ENCODE peak calls at places on chromosome 11, in ten cellular contexts. One of them, this sample, is unnamed. For H3K4me1, the result is how much of the 10 kb centered on the place peaks cover.

GRCh38 chr11:65355776-65356393 is 1.3 kb downstream of the TIGD3 start:
- DNase-seq in lower lobe of right lung: peak
- DNase-seq in GM23338: peak
- DNase-seq in heart right ventricle: peak
- DNase-seq in body of pancreas: peak
- DNase-seq in adrenal gland: peak
- DNase-seq in A549: no peak
- DNase-seq in right cardiac atrium: peak
- DNase-seq in thyroid gland: peak
- DNase-seq in left ventricle myocardium inferior: peak
- DNase-seq in this sample: no peak

GRCh38 chr11:25891960-25892359 is 440.0 kb upstream of the ANO3 start:
- DNase-seq in lower lobe of right lung: no peak
- DNase-seq in GM23338: no peak
- DNase-seq in heart right ventricle: no peak
- DNase-seq in body of pancreas: no peak
- DNase-seq in adrenal gland: no peak
- DNase-seq in A549: no peak
- DNase-seq in right cardiac atrium: no peak
- DNase-seq in thyroid gland: no peak
- DNase-seq in left ventricle myocardium inferior: no peak
- DNase-seq in this sample: no peak

GRCh38 chr11:44916797-44917196 is 33.9 kb downstream of the TP53I11 start:
- DNase-seq in lower lobe of right lung: no peak
- DNase-seq in GM23338: no peak
- DNase-seq in heart right ventricle: no peak
- DNase-seq in body of pancreas: no peak
- DNase-seq in adrenal gland: peak
- DNase-seq in A549: no peak
- DNase-seq in right cardiac atrium: peak
- DNase-seq in thyroid gland: no peak
- DNase-seq in left ventricle myocardium inferior: no peak
- DNase-seq in this sample: no peak

GRCh38 chr11:2988996-2989395 is 3.1 kb downstream of the NAP1L4 start:
- DNase-seq in lower lobe of right lung: no peak
- DNase-seq in GM23338: no peak
- DNase-seq in heart right ventricle: no peak
- DNase-seq in body of pancreas: no peak
- DNase-seq in adrenal gland: no peak
- DNase-seq in A549: no peak
- DNase-seq in right cardiac atrium: no peak
- DNase-seq in thyroid gland: no peak
- DNase-seq in left ventricle myocardium inferior: no peak
- DNase-seq in this sample: no peak

GRCh38 chr11:36508743-36509142 is 1.3 kb downstream of the TRAF6 start:
- DNase-seq in lower lobe of right lung: no peak
- DNase-seq in GM23338: no peak
- DNase-seq in heart right ventricle: no peak
- DNase-seq in body of pancreas: no peak
- DNase-seq in adrenal gland: no peak
- DNase-seq in A549: no peak
- DNase-seq in right cardiac atrium: no peak
- DNase-seq in thyroid gland: no peak
- DNase-seq in left ventricle myocardium inferior: no peak
- DNase-seq in this sample: no peak

GRCh38 chr11:3613998-3614741 is 27.6 kb downstream of the ART5 start:
- DNase-seq in lower lobe of right lung: no peak
- DNase-seq in GM23338: no peak
- DNase-seq in heart right ventricle: no peak
- DNase-seq in body of pancreas: no peak
- DNase-seq in adrenal gland: no peak
- DNase-seq in A549: no peak
- DNase-seq in right cardiac atrium: no peak
- DNase-seq in thyroid gland: peak
- DNase-seq in left ventricle myocardium inferior: no peak
- DNase-seq in this sample: no peak

GRCh38 chr11:107741044-107741823 is 29.4 kb upstream of the SLN start:
- DNase-seq in lower lobe of right lung: peak
- DNase-seq in GM23338: peak
- DNase-seq in heart right ventricle: no peak
- DNase-seq in body of pancreas: no peak
- DNase-seq in adrenal gland: no peak
- DNase-seq in A549: no peak
- DNase-seq in right cardiac atrium: no peak
- DNase-seq in thyroid gland: no peak
- DNase-seq in left ventricle myocardium inferior: no peak
- DNase-seq in this sample: no peak

GRCh38 chr11:94721565-94722292 is 46.4 kb upstream of the AMOTL1 start:
- DNase-seq in lower lobe of right lung: no peak
- DNase-seq in GM23338: no peak
- DNase-seq in heart right ventricle: no peak
- DNase-seq in body of pancreas: no peak
- DNase-seq in adrenal gland: no peak
- DNase-seq in A549: no peak
- DNase-seq in right cardiac atrium: no peak
- DNase-seq in thyroid gland: no peak
- DNase-seq in left ventricle myocardium inferior: no peak
- DNase-seq in this sample: no peak

GRCh38 chr11:126334665-126335462 is 20.6 kb upstream of the ST3GAL4 start:
- DNase-seq in lower lobe of right lung: no peak
- DNase-seq in GM23338: no peak
- DNase-seq in heart right ventricle: no peak
- DNase-seq in body of pancreas: no peak
- DNase-seq in adrenal gland: peak
- DNase-seq in A549: no peak
- DNase-seq in right cardiac atrium: peak
- DNase-seq in thyroid gland: no peak
- DNase-seq in left ventricle myocardium inferior: no peak
- DNase-seq in this sample: no peak

GRCh38 chr11:43289368-43289767 is 22.4 kb upstream of the API5 start:
- DNase-seq in lower lobe of right lung: no peak
- DNase-seq in GM23338: no peak
- DNase-seq in heart right ventricle: no peak
- DNase-seq in body of pancreas: no peak
- DNase-seq in adrenal gland: no peak
- DNase-seq in A549: no peak
- DNase-seq in right cardiac atrium: no peak
- DNase-seq in thyroid gland: no peak
- DNase-seq in left ventricle myocardium inferior: no peak
- DNase-seq in this sample: no peak

GRCh38 chr11:10350341-10350740 is 45.5 kb downstream of the ADM start:
- DNase-seq in lower lobe of right lung: no peak
- DNase-seq in GM23338: peak
- DNase-seq in heart right ventricle: no peak
- DNase-seq in body of pancreas: no peak
- DNase-seq in adrenal gland: no peak
- DNase-seq in A549: no peak
- DNase-seq in right cardiac atrium: no peak
- DNase-seq in thyroid gland: no peak
- DNase-seq in left ventricle myocardium inferior: no peak
- DNase-seq in this sample: no peak

GRCh38 chr11:15987044-15987443 is 369.3 kb downstream of the SOX6 start:
- DNase-seq in lower lobe of right lung: no peak
- DNase-seq in GM23338: no peak
- DNase-seq in heart right ventricle: no peak
- DNase-seq in body of pancreas: no peak
- DNase-seq in adrenal gland: no peak
- DNase-seq in A549: no peak
- DNase-seq in right cardiac atrium: no peak
- DNase-seq in thyroid gland: no peak
- DNase-seq in left ventricle myocardium inferior: no peak
- DNase-seq in this sample: no peak

GRCh38 chr11:72067676-72068075 is 12.7 kb downstream of the NUMA1 start:
- DNase-seq in lower lobe of right lung: no peak
- DNase-seq in GM23338: no peak
- DNase-seq in heart right ventricle: no peak
- DNase-seq in body of pancreas: no peak
- DNase-seq in adrenal gland: no peak
- DNase-seq in A549: no peak
- DNase-seq in right cardiac atrium: no peak
- DNase-seq in thyroid gland: no peak
- DNase-seq in left ventricle myocardium inferior: no peak
- DNase-seq in this sample: no peak

GRCh38 chr11:18452927-18453326 is 2.7 kb upstream of the LDHAL6A start:
- DNase-seq in lower lobe of right lung: no peak
- DNase-seq in GM23338: no peak
- DNase-seq in heart right ventricle: no peak
- DNase-seq in body of pancreas: no peak
- DNase-seq in adrenal gland: no peak
- DNase-seq in A549: no peak
- DNase-seq in right cardiac atrium: no peak
- DNase-seq in thyroid gland: no peak
- DNase-seq in left ventricle myocardium inferior: no peak
- DNase-seq in this sample: no peak

GRCh38 chr11:41031571-41032060 is 427.8 kb downstream of the LRRC4C start:
- DNase-seq in lower lobe of right lung: no peak
- DNase-seq in GM23338: no peak
- DNase-seq in heart right ventricle: no peak
- DNase-seq in body of pancreas: no peak
- DNase-seq in adrenal gland: no peak
- DNase-seq in A549: no peak
- DNase-seq in right cardiac atrium: no peak
- DNase-seq in thyroid gland: peak
- DNase-seq in left ventricle myocardium inferior: no peak
- DNase-seq in this sample: no peak

GRCh38 chr11:99275521-99275920 is 254.8 kb downstream of the CNTN5 start:
- DNase-seq in lower lobe of right lung: no peak
- DNase-seq in GM23338: no peak
- DNase-seq in heart right ventricle: no peak
- DNase-seq in body of pancreas: no peak
- DNase-seq in adrenal gland: no peak
- DNase-seq in A549: no peak
- DNase-seq in right cardiac atrium: no peak
- DNase-seq in thyroid gland: no peak
- DNase-seq in left ventricle myocardium inferior: no peak
- DNase-seq in this sample: no peak

GRCh38 chr11:12043959-12044772 is 35.7 kb upstream of the DKK3 start:
- DNase-seq in lower lobe of right lung: peak
- DNase-seq in GM23338: peak
- DNase-seq in heart right ventricle: peak
- DNase-seq in body of pancreas: peak
- DNase-seq in adrenal gland: peak
- DNase-seq in A549: peak
- DNase-seq in right cardiac atrium: peak
- DNase-seq in thyroid gland: peak
- DNase-seq in left ventricle myocardium inferior: peak
- DNase-seq in this sample: peak
- H3K4me3 ChIP-seq in lower lobe of right lung: peak
- H3K4me3 ChIP-seq in GM23338: no peak
- H3K4me3 ChIP-seq in heart right ventricle: no peak
- H3K4me3 ChIP-seq in body of pancreas: no peak
- H3K4me3 ChIP-seq in adrenal gland: no peak
- H3K4me3 ChIP-seq in A549: no peak
- H3K4me3 ChIP-seq in right cardiac atrium: no peak
- H3K4me3 ChIP-seq in thyroid gland: no peak
- H3K4me3 ChIP-seq in left ventricle myocardium inferior: peak
- H3K4me3 ChIP-seq in this sample: no peak

DNA sequence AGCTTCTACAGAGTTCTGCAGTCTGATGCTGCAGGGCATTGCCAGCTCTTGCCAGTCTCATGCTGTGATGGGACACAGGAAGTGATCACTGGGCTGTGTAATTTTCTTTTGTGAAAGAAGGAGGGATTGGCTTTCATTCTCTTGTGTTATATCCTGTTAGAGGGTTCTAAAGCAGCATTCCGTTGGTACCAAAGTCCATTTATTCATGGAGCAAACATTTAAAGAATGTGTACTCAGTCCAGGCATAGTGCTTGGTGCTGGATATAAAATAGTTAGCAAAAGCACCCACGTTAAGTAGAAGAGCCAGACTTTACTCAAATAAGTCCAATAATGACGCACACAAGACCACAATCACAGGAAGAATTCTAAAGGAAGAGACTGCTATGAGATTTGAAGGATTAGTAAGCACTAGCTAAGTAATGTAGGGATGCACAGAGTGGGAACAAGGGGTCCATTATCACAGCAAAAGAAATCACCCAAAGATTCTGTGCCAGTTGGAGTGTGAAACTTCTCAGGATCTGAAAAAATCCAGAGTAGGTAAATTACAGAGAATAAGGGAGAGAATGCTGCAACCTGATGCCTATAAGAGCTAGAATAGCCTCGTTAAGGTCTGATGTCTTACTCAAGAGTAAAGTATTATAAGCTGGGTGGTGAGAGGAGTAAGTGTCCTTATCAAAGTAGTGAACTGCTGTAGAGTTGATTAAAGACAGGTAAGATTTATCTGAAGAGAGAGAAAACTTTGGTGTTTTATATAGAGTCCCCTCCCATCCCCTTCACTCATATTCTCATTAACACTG is 728.3 kb downstream of the METTL15 start:
- DNase-seq in lower lobe of right lung: no peak
- DNase-seq in GM23338: no peak
- DNase-seq in heart right ventricle: no peak
- DNase-seq in body of pancreas: no peak
- DNase-seq in adrenal gland: no peak
- DNase-seq in A549: peak
- DNase-seq in right cardiac atrium: no peak
- DNase-seq in thyroid gland: no peak
- DNase-seq in left ventricle myocardium inferior: no peak
- DNase-seq in this sample: no peak
- H3K27ac ChIP-seq in lower lobe of right lung: no peak
- H3K27ac ChIP-seq in GM23338: no peak
- H3K27ac ChIP-seq in heart right ventricle: no peak
- H3K27ac ChIP-seq in body of pancreas: no peak
- H3K27ac ChIP-seq in adrenal gland: no peak
- H3K27ac ChIP-seq in A549: peak
- H3K27ac ChIP-seq in right cardiac atrium: no peak
- H3K27ac ChIP-seq in thyroid gland: no peak
- H3K27ac ChIP-seq in left ventricle myocardium inferior: no peak
- H3K27ac ChIP-seq in this sample: no peak

GRCh38 chr11:13972033-13972910 is 9.7 kb downstream of the SPON1 start:
- DNase-seq in lower lobe of right lung: no peak
- DNase-seq in GM23338: no peak
- DNase-seq in heart right ventricle: no peak
- DNase-seq in body of pancreas: peak
- DNase-seq in adrenal gland: no peak
- DNase-seq in A549: no peak
- DNase-seq in right cardiac atrium: peak
- DNase-seq in thyroid gland: no peak
- DNase-seq in left ventricle myocardium inferior: no peak
- DNase-seq in this sample: no peak
- H3K4me1 ChIP-seq in lower lobe of right lung: under half
- H3K4me1 ChIP-seq in GM23338: under half
- H3K4me1 ChIP-seq in heart right ventricle: under half
- H3K4me1 ChIP-seq in body of pancreas: under half
- H3K4me1 ChIP-seq in adrenal gland: under half
- H3K4me1 ChIP-seq in A549: under half
- H3K4me1 ChIP-seq in right cardiac atrium: under half
- H3K4me1 ChIP-seq in thyroid gland: under half
- H3K4me1 ChIP-seq in left ventricle myocardium inferior: under half
- H3K4me1 ChIP-seq in this sample: under half

DNA sequence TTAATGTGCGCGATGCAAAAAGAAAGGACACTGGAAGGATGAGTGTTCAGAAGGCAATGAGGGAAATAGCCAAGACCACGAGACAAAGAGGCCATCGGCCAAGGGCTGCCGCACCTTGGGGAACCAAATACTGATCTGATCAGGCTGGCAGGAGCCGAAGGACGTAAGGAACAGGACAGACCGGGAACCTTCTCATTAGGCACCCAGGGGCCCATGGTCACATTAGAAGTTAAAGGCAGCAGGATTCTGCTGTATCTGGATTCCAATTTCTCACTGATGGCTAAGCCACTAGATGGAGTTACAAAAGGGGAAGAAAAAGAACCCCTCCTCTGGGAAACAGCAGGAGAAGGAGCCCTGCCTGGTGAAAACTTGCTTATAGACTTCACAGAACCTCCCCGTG is 28.8 kb upstream of the CPT1A start:
- DNase-seq in lower lobe of right lung: no peak
- DNase-seq in GM23338: peak
- DNase-seq in heart right ventricle: no peak
- DNase-seq in body of pancreas: no peak
- DNase-seq in adrenal gland: no peak
- DNase-seq in A549: no peak
- DNase-seq in right cardiac atrium: no peak
- DNase-seq in thyroid gland: no peak
- DNase-seq in left ventricle myocardium inferior: no peak
- DNase-seq in this sample: no peak
- H3K4me3 ChIP-seq in lower lobe of right lung: peak
- H3K4me3 ChIP-seq in GM23338: peak
- H3K4me3 ChIP-seq in heart right ventricle: no peak
- H3K4me3 ChIP-seq in body of pancreas: no peak
- H3K4me3 ChIP-seq in adrenal gland: no peak
- H3K4me3 ChIP-seq in A549: peak
- H3K4me3 ChIP-seq in right cardiac atrium: peak
- H3K4me3 ChIP-seq in thyroid gland: no peak
- H3K4me3 ChIP-seq in left ventricle myocardium inferior: peak
- H3K4me3 ChIP-seq in this sample: no peak

This sample was measured in naive thymus-derived CD4-positive, alpha-beta T cell.